ENCODE peak calls at places on chromosomes 16 and 17, in eight cellular contexts. J is stomach, W is AG04450, B is left ventricle myocardium inferior, L is lung, K is dorsolateral prefrontal cortex, Q is tibial artery, Z is adrenal gland. C is an unnamed sample.
A peak's percentile ranks its signal among the peaks of the same experiment; 100 is the strongest.

GRCh38 chr17:58193641-58194259 is 1.2 kb downstream of the EPX start:
- DNase-seq in J (no peak), Q (no peak), K (no peak), W (no peak), B (no peak), Z (no peak), L (no peak), C (no peak)

GRCh38 chr17:34584805-34585416 is 5.5 kb downstream of the TMEM132E start:
- DNase-seq in J (no peak), Q (no peak), L (no peak), B (no peak), Z (no peak), K (no peak), W (no peak), C (no peak)

GRCh38 chr16:79316004-79316458 is 284.5 kb downstream of the MAF start:
- DNase-seq in Q (no peak), L (no peak), J (no peak), K (no peak), Z (no peak), W (no peak), B (no peak), C (no peak)

GRCh38 chr17:68295086-68295485 is 3.8 kb downstream of the ARSG start:
- DNase-seq in W (no peak), J (no peak), B (no peak), Z (no peak), K (no peak), Q (no peak), L (no peak), C (no peak)

GRCh38 chr17:75093543-75094158 is 5.9 kb downstream of the SLC16A5 start:
- DNase-seq in L (peak; percentile 70), Q (no peak), K (no peak), J (peak; percentile 33), Z (no peak), B (no peak), W (no peak), C (no peak)

GRCh38 chr17:31357831-31358400 is 33.6 kb upstream of the RAB11FIP4 start:
- DNase-seq in Q (no peak), B (no peak), W (no peak), Z (no peak), L (no peak), K (no peak), J (no peak), C (no peak)

GRCh38 chr17:19398301-19399181 is 11.6 kb upstream of the MFAP4 start:
- DNase-seq in L (peak; percentile 71), Q (peak; percentile 77), K (no peak), Z (peak; percentile 75), B (peak; percentile 68), W (no peak), J (peak; percentile 54), C (peak; percentile 85)

GRCh38 chr16:19574625-19575024 is 19.1 kb downstream of the VPS35L start:
- DNase-seq in Q (no peak), B (no peak), W (no peak), L (no peak), J (no peak), Z (no peak), K (no peak), C (no peak)

GRCh38 chr17:751269-752001 is 629 bp downstream of the GEMIN4 start:
- DNase-seq in L (peak; percentile 38), W (no peak), Z (peak; percentile 40), J (peak; percentile 37), Q (no peak), K (no peak), B (peak; percentile 26), C (peak; percentile 72)

GRCh38 chr16:30494028-30494427 is 21.5 kb downstream of the ITGAL start:
- DNase-seq in B (no peak), Q (no peak), K (no peak), L (no peak), Z (no peak), W (no peak), J (no peak), C (no peak)

GRCh38 chr17:50037321-50038107 is 18.4 kb upstream of the ITGA3 start:
- DNase-seq in K (peak; percentile 29), J (peak; percentile 56), B (peak; percentile 25), Q (peak; percentile 93), W (no peak), Z (peak; percentile 95), L (peak; percentile 82), C (peak; percentile 92)

GRCh38 chr16:11283820-11284248 is 2.7 kb upstream of the PRM1 start:
- DNase-seq in K (no peak), J (no peak), Q (no peak), W (no peak), B (no peak), L (no peak), Z (no peak), C (no peak)

GRCh38 chr17:6815775-6816174 is 15.8 kb downstream of the TEKT1 start:
- DNase-seq in L (no peak), W (no peak), B (no peak), Q (no peak), Z (peak; percentile 62), J (no peak), K (no peak), C (no peak)

GRCh38 chr16:84434800-84435199 is 66.5 kb downstream of the ATP2C2 start:
- DNase-seq in Z (no peak), K (no peak), Q (no peak), B (no peak), L (no peak), J (no peak), W (no peak), C (no peak)

GRCh38 chr16:976389-976931 is 5.1 kb upstream of the SOX8 start:
- DNase-seq in L (no peak), W (no peak), Z (no peak), B (no peak), K (peak; percentile 47), J (no peak), Q (no peak), C (no peak)

GRCh38 chr17:14513835-14514234 is 213.0 kb downstream of the HS3ST3B1 start:
- DNase-seq in K (no peak), W (no peak), J (no peak), B (no peak), Z (no peak), Q (no peak), L (no peak), C (no peak)

GRCh38 chr17:49580055-49580721 is 4.5 kb downstream of the NXPH3 start:
- DNase-seq in Z (no peak), Q (no peak), J (no peak), L (no peak), K (no peak), W (no peak), B (no peak), C (no peak)

GRCh38 chr16:180101-180920 is at the start of gene HBQ1:
- DNase-seq in Z (no peak), Q (no peak), K (no peak), L (no peak), J (no peak), W (no peak), B (peak; percentile 17), C (no peak)

GRCh38 chr16:57863434-57864160 is 61.3 kb upstream of the KIFC3 start:
- DNase-seq in K (peak; percentile 51), B (peak; percentile 45), J (peak; percentile 71), Q (peak; percentile 73), W (peak; percentile 45), Z (peak; percentile 81), L (peak; percentile 68), C (peak; percentile 83)

GRCh38 chr16:19685176-19685575 is 32.9 kb downstream of the KNOP1 start:
- DNase-seq in B (no peak), Q (no peak), Z (no peak), W (no peak), K (no peak), L (no peak), J (no peak), C (no peak)

GRCh38 chr16:67000384-67001158 is 12.2 kb downstream of the CES4A start:
- DNase-seq in B (peak; percentile 61), Z (peak; percentile 32), Q (peak; percentile 79), J (peak; percentile 75), L (peak; percentile 66), W (no peak), K (peak; percentile 74), C (peak; percentile 86)

GRCh38 chr17:18186271-18186982 is 2.8 kb downstream of the ALKBH5 start:
- DNase-seq in J (no peak), L (no peak), Z (no peak), K (no peak), B (no peak), W (no peak), Q (no peak), C (no peak)

GRCh38 chr17:82065193-82065637 is 389 bp downstream of the DUS1L start:
- DNase-seq in J (no peak), Z (no peak), L (no peak), W (no peak), Q (no peak), B (no peak), K (no peak), C (no peak)

DNA sequence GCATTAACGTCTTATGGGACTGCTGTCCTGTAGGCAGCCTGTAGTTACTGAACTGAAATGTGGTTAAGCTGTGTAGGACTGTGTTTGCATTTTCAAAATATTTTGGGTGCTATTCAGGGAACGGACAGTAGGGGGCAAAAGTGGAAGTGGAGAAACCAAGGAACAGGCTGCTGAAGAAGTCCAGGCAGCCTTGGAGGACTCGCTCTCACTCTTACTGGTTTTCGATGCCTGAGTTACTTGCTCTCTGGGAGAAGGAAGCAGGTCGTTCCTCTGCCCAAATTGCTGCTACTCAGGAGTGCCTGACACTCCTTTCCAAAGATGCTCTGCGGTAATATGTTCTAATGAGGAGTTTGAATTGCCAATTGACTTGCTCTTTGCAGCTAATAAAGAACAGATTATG is 64.5 kb upstream of the RBFOX1 start:
- DNase-seq in J (no peak), Z (no peak), L (no peak), W (no peak), K (no peak), Q (no peak), B (no peak), C (no peak)
- TF ChIP-seq CTCF in J (peak; percentile 26), Z (peak; percentile 62), L (no peak), W (no peak), K (peak; percentile 71), Q (peak; percentile 8), B (peak; percentile 74), C (no peak)

GRCh38 chr17:16463341-16464000 is 28.5 kb downstream of the LRRC75A start:
- DNase-seq in L (no peak), B (peak; percentile 63), Z (peak; percentile 87), J (peak; percentile 75), W (peak; percentile 50), Q (no peak), K (peak; percentile 77), C (no peak)
- TF ChIP-seq CTCF in L (no peak), B (peak; percentile 47), Z (peak; percentile 29), J (no peak), W (peak; percentile 47), Q (no peak), K (no peak), C (peak; percentile 20)

GRCh38 chr17:78823282-78824046 is 17.1 kb downstream of the USP36 start:
- DNase-seq in L (no peak), Q (no peak), K (no peak), J (no peak), Z (no peak), W (no peak), B (no peak), C (no peak)
- TF ChIP-seq CTCF in L (no peak), Q (no peak), K (no peak), J (no peak), Z (no peak), W (peak; percentile 29), B (no peak), C (no peak)

DNA sequence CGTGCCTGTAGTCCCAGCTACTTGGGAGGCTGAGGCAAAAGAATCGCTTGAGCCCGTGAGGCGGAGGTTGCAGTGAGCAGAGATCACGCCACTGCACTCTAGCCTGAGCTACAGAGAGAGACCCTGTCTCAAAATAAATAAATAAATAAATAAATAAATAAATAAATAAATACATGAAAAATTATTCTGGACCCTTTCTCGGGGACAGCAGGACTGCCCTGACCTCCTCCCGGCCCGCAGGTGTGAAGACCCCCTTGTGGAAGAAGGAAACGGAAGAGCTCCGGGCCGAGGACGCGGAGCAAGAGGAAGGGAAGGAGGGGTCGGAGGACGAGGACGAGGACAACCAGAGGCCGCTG is 3.1 kb downstream of the C17orf50 start:
- DNase-seq in W (no peak), Q (no peak), J (no peak), K (no peak), B (no peak), Z (no peak), L (no peak), C (no peak)
- TF ChIP-seq CTCF in W (no peak), Q (no peak), J (no peak), K (no peak), B (no peak), Z (no peak), L (no peak), C (no peak)

C was measured in sigmoid colon.